ENCODE peak calls at places on chromosome 16, in four cellular contexts. One of them, this sample, is unnamed.

GRCh38 chr16:80460004-80460403 is 80.8 kb upstream of the DYNLRB2 start:
- DNase-seq in CD8-positive, alpha-beta T cell: no peak
- DNase-seq in skeletal muscle cell: no peak
- DNase-seq in iris pigment epithelial cell: no peak
- DNase-seq in this sample: no peak

GRCh38 chr16:17313085-17313611 is 157.6 kb downstream of the XYLT1 start:
- DNase-seq in CD8-positive, alpha-beta T cell: no peak
- DNase-seq in skeletal muscle cell: peak
- DNase-seq in iris pigment epithelial cell: no peak
- DNase-seq in this sample: no peak

GRCh38 chr16:84608281-84608680 is 9.6 kb downstream of the COTL1 start:
- DNase-seq in CD8-positive, alpha-beta T cell: no peak
- DNase-seq in skeletal muscle cell: no peak
- DNase-seq in iris pigment epithelial cell: no peak
- DNase-seq in this sample: no peak

GRCh38 chr16:56780646-56781045 is 50.7 kb downstream of the NUP93 start:
- DNase-seq in CD8-positive, alpha-beta T cell: no peak
- DNase-seq in skeletal muscle cell: no peak
- DNase-seq in iris pigment epithelial cell: peak
- DNase-seq in this sample: no peak

GRCh38 chr16:85148959-85149358 is 36.7 kb upstream of the CIBAR2 start:
- DNase-seq in CD8-positive, alpha-beta T cell: no peak
- DNase-seq in skeletal muscle cell: no peak
- DNase-seq in iris pigment epithelial cell: no peak
- DNase-seq in this sample: peak

GRCh38 chr16:60166111-60166510 is 1432.0 kb upstream of the GOT2 start:
- DNase-seq in CD8-positive, alpha-beta T cell: no peak
- DNase-seq in skeletal muscle cell: no peak
- DNase-seq in iris pigment epithelial cell: no peak
- DNase-seq in this sample: no peak

GRCh38 chr16:65769055-65769465 is 597.4 kb upstream of the CDH5 start:
- DNase-seq in CD8-positive, alpha-beta T cell: no peak
- DNase-seq in skeletal muscle cell: no peak
- DNase-seq in iris pigment epithelial cell: peak
- DNase-seq in this sample: no peak

GRCh38 chr16:61549332-61549731 is 486.9 kb downstream of the CDH8 start:
- DNase-seq in CD8-positive, alpha-beta T cell: no peak
- DNase-seq in skeletal muscle cell: no peak
- DNase-seq in iris pigment epithelial cell: no peak
- DNase-seq in this sample: no peak

GRCh38 chr16:81786321-81786720 is 7.2 kb downstream of the PLCG2 start:
- DNase-seq in CD8-positive, alpha-beta T cell: no peak
- DNase-seq in skeletal muscle cell: no peak
- DNase-seq in iris pigment epithelial cell: peak
- DNase-seq in this sample: peak

GRCh38 chr16:89906141-89907025 is 12.3 kb upstream of the MC1R start:
- DNase-seq in CD8-positive, alpha-beta T cell: no peak
- DNase-seq in skeletal muscle cell: no peak
- DNase-seq in iris pigment epithelial cell: no peak
- DNase-seq in this sample: no peak

GRCh38 chr16:68972008-68972407 is 128.7 kb downstream of the TANGO6 start:
- DNase-seq in CD8-positive, alpha-beta T cell: no peak
- DNase-seq in skeletal muscle cell: no peak
- DNase-seq in iris pigment epithelial cell: no peak
- DNase-seq in this sample: no peak

GRCh38 chr16:87740441-87740840 is 25.3 kb downstream of the KLHDC4 start:
- DNase-seq in CD8-positive, alpha-beta T cell: no peak
- DNase-seq in skeletal muscle cell: no peak
- DNase-seq in iris pigment epithelial cell: no peak
- DNase-seq in this sample: no peak

This sample was measured in cardiac fibroblast.